ENCODE peak calls at places on chromosomes 5 and 9, in four cellular contexts. Z is HCT116, B is K562, I is HepG2. Y is an unnamed sample.
A peak's percentile ranks its signal among the peaks of the same experiment; 100 is the strongest.

GRCh38 chr9:92242115-92242778 is 51.2 kb downstream of the IARS1 start:
- DNase-seq in I (no peak), B (peak; percentile 9), Z (no peak), Y (no peak)

GRCh38 chr5:172777381-172778222 is 6.6 kb upstream of the DUSP1 start:
- DNase-seq in Z (peak; percentile 76), B (peak; percentile 76), I (peak; percentile 90), Y (peak; percentile 84)

GRCh38 chr9:107768224-107768623 is 278.7 kb upstream of the KLF4 start:
- DNase-seq in B (no peak), I (no peak), Z (no peak), Y (no peak)

GRCh38 chr9:87855061-87855460 is 27.6 kb upstream of the SPATA31E1 start:
- DNase-seq in B (no peak), I (no peak), Z (no peak), Y (no peak)

GRCh38 chr5:108260105-108260857 is 121.6 kb downstream of the FBXL17 start:
- DNase-seq in I (peak; percentile 58), Z (peak; percentile 73), B (peak; percentile 87), Y (peak; percentile 72)

GRCh38 chr9:105205787-105206511 is 38.5 kb upstream of the SLC44A1 start:
- DNase-seq in I (no peak), B (no peak), Z (no peak), Y (no peak)

GRCh38 chr5:6716634-6717149 is 3.5 kb downstream of the TENT4A start:
- DNase-seq in I (no peak), B (no peak), Z (no peak), Y (no peak)

GRCh38 chr5:168047043-168047668 is 244.3 kb upstream of the WWC1 start:
- DNase-seq in B (peak; percentile 17), I (peak; percentile 43), Z (peak; percentile 41), Y (peak; percentile 15)

GRCh38 chr9:3977388-3977787 is 322.5 kb downstream of the GLIS3 start:
- DNase-seq in Z (no peak), B (no peak), I (no peak), Y (no peak)

GRCh38 chr5:40224421-40224820 is 455.3 kb upstream of the PTGER4 start:
- DNase-seq in Z (no peak), I (no peak), B (no peak), Y (no peak)

GRCh38 chr5:16937023-16937379 is 913 bp upstream of the MYO10 start:
- DNase-seq in I (no peak), B (no peak), Z (no peak), Y (no peak)

GRCh38 chr9:93629920-93630319 is 53.5 kb downstream of the PHF2 start:
- DNase-seq in Z (no peak), B (no peak), I (no peak), Y (no peak)

GRCh38 chr9:93682155-93682968 is 106.0 kb downstream of the PHF2 start:
- DNase-seq in I (peak; percentile 28), Z (peak; percentile 34), B (peak; percentile 72), Y (no peak)

GRCh38 chr5:176559683-176560082 is 10.5 kb downstream of the CDHR2 start:
- DNase-seq in Z (peak; percentile 50), B (peak; percentile 21), I (no peak), Y (no peak)

GRCh38 chr5:43396762-43397304 is 15.4 kb downstream of the CCL28 start:
- DNase-seq in B (no peak), I (no peak), Z (no peak), Y (no peak)

GRCh38 chr9:87859137-87859536 is 23.5 kb upstream of the SPATA31E1 start:
- DNase-seq in I (no peak), Z (no peak), B (no peak), Y (no peak)

GRCh38 chr5:82106806-82107205 is 135.0 kb downstream of the ATG10 start:
- DNase-seq in B (no peak), Z (no peak), I (no peak), Y (no peak)

GRCh38 chr5:126376443-126376842 is 46.8 kb upstream of the GRAMD2B start:
- DNase-seq in I (no peak), Z (no peak), B (no peak), Y (no peak)

GRCh38 chr9:125983681-125984080 is 236.5 kb downstream of the PBX3 start:
- DNase-seq in B (no peak), I (no peak), Z (no peak), Y (no peak)

GRCh38 chr5:73938280-73938937 is 312.4 kb downstream of the ARHGEF28 start:
- DNase-seq in I (no peak), B (no peak), Z (peak; percentile 51), Y (peak; percentile 33)

GRCh38 chr9:81564632-81565031 is 124.7 kb downstream of the TLE1 start:
- DNase-seq in Z (no peak), B (no peak), I (no peak), Y (no peak)
- H3K4me3 ChIP-seq in Z (no peak overlapping the region), B (no peak overlapping the region), I (no peak overlapping the region), Y (no peak overlapping the region)

DNA sequence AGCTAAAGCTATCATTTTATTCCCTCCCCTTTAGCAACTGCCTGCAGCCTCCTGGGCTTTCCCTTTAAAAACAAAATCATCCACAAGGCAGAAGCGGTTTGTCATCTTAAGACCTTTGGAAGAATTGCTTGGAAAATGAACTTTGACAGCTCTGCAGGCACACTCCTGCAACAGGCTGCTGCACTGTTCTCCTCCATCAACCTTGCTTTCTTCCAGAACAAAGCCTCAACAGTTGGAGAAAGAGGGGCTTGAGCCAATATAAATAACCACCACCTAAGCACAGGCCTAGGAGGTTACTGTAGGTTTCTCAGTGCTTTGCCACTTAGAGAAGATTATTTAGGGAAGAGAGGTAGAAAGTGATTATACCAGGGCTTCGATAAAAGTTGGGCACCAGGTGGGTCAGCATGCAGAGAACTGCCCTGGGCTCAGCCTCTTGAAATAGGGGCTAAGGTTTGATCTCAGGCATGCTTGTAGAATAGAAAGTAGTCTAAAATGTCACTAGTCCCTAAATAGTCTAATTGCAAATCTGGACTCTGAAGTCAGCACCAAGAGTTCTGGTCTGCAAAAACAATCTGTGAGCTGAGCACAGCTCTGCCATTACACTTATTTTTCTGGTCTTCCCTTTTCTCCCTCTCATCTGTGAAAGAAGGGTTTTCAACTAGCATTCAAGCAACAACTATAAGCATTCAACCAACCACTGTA is 247.8 kb downstream of the SMARCA2 start:
- DNase-seq in I (no peak), B (no peak), Z (no peak), Y (no peak)
- TF ChIP-seq POLR2AphosphoS5 in I (no peak), B (no peak), Z (no peak), Y (no peak)

DNA sequence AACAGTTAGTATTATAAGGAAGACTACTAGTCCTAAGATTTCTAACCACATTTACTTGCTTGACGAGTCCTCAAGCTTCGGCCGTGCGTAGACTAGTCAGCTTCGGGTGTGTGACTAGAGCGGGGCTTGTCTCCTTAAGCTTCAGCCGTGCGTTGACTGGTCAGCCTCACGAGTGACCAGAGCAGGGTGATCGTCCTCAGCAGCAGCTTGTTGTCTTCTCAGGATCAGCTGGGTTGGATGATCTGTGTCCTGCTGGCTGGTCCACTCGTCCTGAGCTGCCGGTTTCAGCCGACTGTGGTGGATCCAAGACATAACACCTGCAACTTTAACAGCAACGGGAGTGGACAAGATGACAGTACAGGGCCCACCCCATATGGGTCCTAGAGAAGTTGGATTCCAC is 16.7 kb downstream of the CEL start:
- DNase-seq in Z (no peak), I (no peak), B (no peak), Y (no peak)
- TF ChIP-seq TCF7L2 in Z (no peak), I (no peak), B (no peak), Y (no peak)

GRCh38 chr5:20470997-20471396 is 483.0 kb upstream of the CDH18 start:
- DNase-seq in I (no peak), Z (no peak), B (no peak), Y (no peak)

GRCh38 chr5:20476016-20476415 is 488.0 kb upstream of the CDH18 start:
- DNase-seq in Z (no peak), I (no peak), B (no peak), Y (no peak)
- H3K4me3 ChIP-seq in Z (no peak overlapping the region), I (no peak overlapping the region), B (no peak overlapping the region), Y (no peak overlapping the region)

GRCh38 chr9:135487281-135488012 is 7.9 kb downstream of the PPP1R26 start:
- DNase-seq in B (no peak), Z (no peak), I (no peak), Y (no peak)
- TF ChIP-seq POLR2AphosphoS5 in B (no peak), Z (no peak), I (no peak), Y (no peak)

DNA sequence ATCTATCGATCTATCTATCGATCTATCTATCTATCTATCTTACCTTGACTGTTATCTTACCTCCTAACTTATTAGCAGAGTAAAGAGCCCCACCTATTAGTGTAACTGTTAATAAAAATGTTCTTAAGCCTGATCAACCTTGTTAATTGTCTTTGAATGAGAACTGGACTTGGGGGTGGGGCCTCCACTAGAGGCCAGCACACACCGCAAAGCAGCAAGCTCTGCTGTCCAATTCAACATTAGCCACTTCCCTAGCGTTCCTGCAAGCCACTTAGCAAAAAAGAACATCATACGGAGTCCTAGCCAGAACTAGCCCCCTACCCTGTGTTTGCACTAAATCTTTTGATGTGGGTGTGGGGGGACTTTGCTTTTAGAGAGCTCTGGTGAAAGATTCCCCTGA is 515.8 kb downstream of the KDM4C start:
- DNase-seq in I (no peak), Z (no peak), B (peak; percentile 16), Y (no peak)
- TF ChIP-seq TCF7L2 in I (no peak), Z (no peak), B (no peak), Y (no peak)

GRCh38 chr9:129351642-129352151 is 173.6 kb upstream of the IER5L start:
- DNase-seq in B (no peak), I (no peak), Z (no peak), Y (no peak)
- H3K4me3 ChIP-seq in B (peak overlapping the region; percentile 37), I (no peak overlapping the region), Z (no peak overlapping the region), Y (peak overlapping the region; percentile 48)

GRCh38 chr5:3033033-3033755 is 281.7 kb upstream of the IRX2 start:
- DNase-seq in B (no peak), I (no peak), Z (no peak), Y (no peak)
- TF ChIP-seq POLR2AphosphoS5 in B (no peak), I (no peak), Z (no peak), Y (no peak)

DNA sequence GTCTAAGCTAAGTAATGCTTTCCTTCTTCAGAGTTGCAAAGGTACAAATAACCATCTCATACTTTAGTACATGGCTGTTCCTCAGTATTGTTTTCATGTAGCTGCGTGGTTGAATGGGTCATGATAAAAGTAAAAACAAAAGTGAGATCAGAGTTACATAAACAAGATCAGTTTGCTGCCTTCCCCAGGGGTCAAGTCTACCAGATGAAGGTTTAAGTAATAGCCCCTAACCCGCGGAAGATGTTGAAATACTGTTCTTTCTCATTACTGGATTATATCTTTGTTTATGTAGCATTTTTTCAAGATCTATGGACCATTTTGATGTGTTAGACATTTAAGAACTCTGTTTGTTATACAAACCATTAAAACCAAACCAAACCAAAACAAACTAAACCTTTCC is 34.1 kb upstream of the ARRDC3 start:
- DNase-seq in B (no peak), I (no peak), Z (no peak), Y (no peak)
- TF ChIP-seq TCF7L2 in B (no peak), I (no peak), Z (no peak), Y (no peak)

Y was measured in Panc1.